ENCODE peak calls at places on chromosomes 3 and 15, in five cellular contexts. A is spleen; C is effector memory CD4-positive, alpha-beta T cell; H is aorta; N is esophagus squamous epithelium. U is an unnamed sample. For H3K4me1, the result is how much of the 10 kb centered on the place peaks cover.

GRCh38 chr15:96521386-96521785 is 190.9 kb downstream of the NR2F2 start:
- DNase-seq in A (no peak), C (no peak), H (no peak), N (no peak), U (no peak)

GRCh38 chr15:84023636-84024035 is 211.9 kb upstream of the GOLGA6L4 start:
- DNase-seq in A (no peak), C (no peak), H (no peak), N (no peak), U (no peak)

GRCh38 chr3:129023909-129024308 is 22.8 kb downstream of the EFCC1 start:
- DNase-seq in A (no peak), C (no peak), H (no peak), N (no peak), U (no peak)

GRCh38 chr3:42728056-42728455 is 25.5 kb upstream of the HHATL start:
- DNase-seq in A (peak), C (no peak), H (no peak), N (no peak), U (peak)

GRCh38 chr3:140007946-140008692 is 73.1 kb downstream of the CLSTN2 start:
- DNase-seq in A (no peak), C (no peak), H (no peak), N (no peak), U (no peak)

GRCh38 chr15:63065262-63066234 is 23.0 kb downstream of the TPM1 start:
- DNase-seq in A (no peak), C (no peak), H (no peak), N (no peak), U (no peak)

GRCh38 chr15:65900488-65900887 is 31.2 kb downstream of the RAB11A start:
- DNase-seq in A (no peak), C (no peak), H (no peak), N (no peak), U (no peak)

GRCh38 chr15:77126927-77127326 is 56.0 kb upstream of the TSPAN3 start:
- DNase-seq in A (no peak), C (no peak), H (no peak), N (no peak), U (no peak)

GRCh38 chr3:15360786-15361493 is 28.6 kb upstream of the SH3BP5 start:
- DNase-seq in A (no peak), C (no peak), H (no peak), N (no peak), U (no peak)

GRCh38 chr3:16884084-16884747 is 539 bp upstream of the PLCL2 start:
- DNase-seq in A (peak), C (peak), H (peak), N (no peak), U (peak)

GRCh38 chr3:94159062-94159726 is 96.3 kb downstream of the NSUN3 start:
- DNase-seq in A (no peak), C (no peak), H (no peak), N (no peak), U (no peak)

GRCh38 chr3:33642806-33643205 is 75.2 kb downstream of the CLASP2 start:
- DNase-seq in A (no peak), C (no peak), H (no peak), N (no peak), U (no peak)

GRCh38 chr3:121641127-121641526 is 19.6 kb downstream of the HCLS1 start:
- DNase-seq in A (no peak), C (no peak), H (no peak), N (no peak), U (no peak)

GRCh38 chr3:14265246-14265962 is 86.8 kb downstream of the LSM3 start:
- DNase-seq in A (peak), C (no peak), H (no peak), N (no peak), U (no peak)

GRCh38 chr3:157786216-157786615 is 283.0 kb upstream of the VEPH1 start:
- DNase-seq in A (no peak), C (no peak), H (no peak), N (no peak), U (no peak)

GRCh38 chr3:109640146-109640652 is 302.9 kb upstream of the DPPA4 start:
- DNase-seq in A (no peak), C (no peak), H (no peak), N (no peak), U (no peak)

GRCh38 chr3:128457918-128458317 is 8.8 kb downstream of the DNAJB8 start:
- DNase-seq in A (no peak), C (no peak), H (no peak), N (no peak), U (no peak)

GRCh38 chr3:106862067-106862466 is 515.2 kb upstream of the CCDC54 start:
- DNase-seq in A (no peak), C (no peak), H (no peak), N (no peak), U (no peak)

GRCh38 chr3:119245778-119246177 is 5.1 kb upstream of the B4GALT4 start:
- DNase-seq in A (no peak), C (no peak), H (peak), N (no peak), U (no peak)

DNA sequence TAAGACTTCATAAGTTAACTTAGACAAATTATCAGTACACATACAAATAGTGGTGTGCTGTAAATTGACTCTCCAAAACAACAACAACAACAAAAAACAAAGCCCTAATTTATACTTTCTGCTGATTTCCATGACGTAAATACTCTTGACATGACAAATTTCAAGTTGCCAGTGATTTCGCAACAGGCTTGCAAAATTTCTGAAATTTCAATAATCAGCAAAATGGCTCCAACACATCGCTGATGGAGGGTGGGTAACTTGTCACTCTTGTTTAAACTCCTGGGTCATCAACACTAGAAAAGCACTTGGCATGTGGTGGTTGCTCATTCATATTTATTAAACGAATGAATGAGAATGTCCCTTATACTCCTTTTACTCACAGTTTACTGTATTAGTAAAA is 205.2 kb upstream of the SATB1 start:
- DNase-seq in A (no peak), C (no peak), H (no peak), N (no peak), U (no peak)
- H3K4me1 ChIP-seq in A (under half), C (under half), H (under half), N (under half), U (under half)

GRCh38 chr3:177229791-177230190 is 32.5 kb upstream of the TBL1XR1 start:
- DNase-seq in A (no peak), C (no peak), H (no peak), N (no peak), U (no peak)
- H3K4me3 ChIP-seq in A (no peak), C (no peak), H (no peak), N (no peak), U (no peak)

DNA sequence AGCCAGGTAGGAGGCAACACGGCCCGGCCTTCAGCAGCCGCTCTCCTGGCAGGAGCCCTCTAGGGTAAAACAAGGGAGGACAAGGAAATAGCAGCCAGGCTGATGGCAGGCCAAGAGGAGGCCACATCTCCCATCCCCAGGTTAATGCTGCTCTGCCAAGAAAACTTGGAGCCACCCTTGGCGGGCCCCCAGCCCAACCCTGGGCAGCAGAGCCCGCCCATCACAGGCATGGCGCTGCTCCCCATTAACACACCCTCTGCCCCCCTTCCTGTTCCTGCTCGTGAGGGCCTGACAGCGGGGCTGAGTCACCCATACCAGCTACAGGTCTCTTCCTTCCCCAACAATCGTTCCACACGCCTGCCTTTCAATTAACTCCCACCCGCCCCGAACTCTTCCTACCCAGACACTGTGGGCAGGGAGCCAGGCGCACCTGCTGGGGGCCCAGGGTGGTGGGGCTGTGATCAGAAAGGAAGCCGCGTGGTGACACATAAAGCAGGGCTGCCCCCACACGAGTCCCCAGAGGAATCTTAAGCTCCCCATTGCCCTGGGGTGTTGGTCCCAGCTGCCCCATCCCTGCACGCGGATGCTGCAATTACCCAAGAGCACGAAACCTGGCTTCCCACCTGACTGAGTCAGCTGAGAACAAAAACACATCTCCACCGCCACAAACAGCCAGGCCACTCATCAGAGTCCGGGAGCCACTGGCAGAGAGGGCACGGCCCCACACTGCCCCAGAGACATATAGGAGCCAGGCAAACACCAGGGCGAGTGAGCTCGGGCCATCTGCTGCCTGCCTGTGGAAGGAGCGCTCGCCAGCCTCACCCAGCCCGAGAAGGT is at the start of gene C15orf62:
- DNase-seq in A (peak), C (no peak), H (peak), N (no peak), U (no peak)
- H3K4me1 ChIP-seq in A (under half), C (under half), H (under half), N (half or more), U (under half)

GRCh38 chr3:152192936-152193672 is 75.6 kb upstream of the MBNL1 start:
- DNase-seq in A (no peak), C (no peak), H (no peak), N (no peak), U (no peak)

GRCh38 chr3:152195206-152195605 is 73.5 kb upstream of the MBNL1 start:
- DNase-seq in A (no peak), C (no peak), H (no peak), N (no peak), U (no peak)

GRCh38 chr3:152196782-152197181 is 71.9 kb upstream of the MBNL1 start:
- DNase-seq in A (no peak), C (no peak), H (no peak), N (no peak), U (no peak)

GRCh38 chr3:152192050-152192449 is 76.7 kb upstream of the MBNL1 start:
- DNase-seq in A (no peak), C (no peak), H (no peak), N (no peak), U (no peak)

DNA sequence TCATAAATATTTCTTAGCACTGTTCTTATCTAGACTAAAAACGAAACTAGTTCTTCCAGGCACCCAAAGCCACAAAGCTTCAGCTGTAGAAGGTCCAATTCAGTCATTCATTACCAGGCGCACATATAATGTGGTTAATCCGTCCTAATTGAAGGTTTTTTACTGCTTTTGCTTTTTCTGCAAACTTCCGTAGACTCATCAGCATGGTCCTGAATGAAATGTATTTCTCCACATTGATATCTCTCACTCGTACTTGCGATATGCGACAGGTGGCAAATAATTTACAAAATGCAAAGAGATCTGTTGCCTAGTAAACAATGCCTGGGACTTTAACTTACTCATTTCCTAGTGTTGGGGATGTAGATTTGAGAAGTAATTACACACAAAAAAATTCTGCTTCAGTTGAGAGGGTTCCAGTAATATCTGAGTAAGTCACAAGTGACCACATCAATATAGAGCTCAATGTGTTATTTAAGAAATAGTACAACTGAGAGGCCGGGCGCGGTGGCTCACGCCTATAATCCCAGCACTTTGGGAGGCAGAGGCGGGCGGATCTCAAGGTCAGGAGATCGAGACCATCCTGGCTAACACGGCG is 75.0 kb upstream of the MBNL1 start:
- DNase-seq in A (peak), C (no peak), H (no peak), N (no peak), U (no peak)
- H3K4me3 ChIP-seq in A (peak), C (peak), H (no peak), N (no peak), U (peak)

GRCh38 chr15:40684381-40684780 is 10.6 kb upstream of the RAD51 start:
- DNase-seq in A (no peak), C (no peak), H (no peak), N (no peak), U (no peak)

GRCh38 chr15:40688932-40689799 is 5.8 kb upstream of the RAD51 start:
- DNase-seq in A (no peak), C (no peak), H (no peak), N (no peak), U (no peak)

GRCh38 chr15:40680151-40680550 is 14.8 kb upstream of the RAD51 start:
- DNase-seq in A (no peak), C (no peak), H (no peak), N (no peak), U (no peak)

GRCh38 chr15:40685376-40685775 is 9.6 kb upstream of the RAD51 start:
- DNase-seq in A (no peak), C (no peak), H (no peak), N (no peak), U (no peak)
- H3K4me1 ChIP-seq in A (under half), C (under half), H (under half), N (under half), U (under half)

DNA sequence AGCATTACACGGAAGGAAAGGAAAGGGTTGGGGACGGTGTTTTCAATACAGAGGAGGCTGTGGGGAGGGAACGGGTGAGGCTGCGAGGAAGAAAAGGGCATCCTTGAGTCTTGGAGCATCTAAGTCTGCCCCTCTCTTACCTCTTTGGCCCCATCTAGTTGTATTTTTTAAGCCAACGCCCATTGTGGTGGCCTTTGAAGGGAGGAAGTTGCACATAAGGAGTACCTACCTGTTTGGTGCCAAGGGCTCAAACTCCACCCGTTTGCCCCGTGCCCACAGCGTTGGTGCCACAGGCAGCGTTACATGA is 146.1 kb upstream of the UMPS start:
- DNase-seq in A (no peak), C (no peak), H (no peak), N (no peak), U (no peak)
- H3K4me3 ChIP-seq in A (peak), C (peak), H (peak), N (peak), U (peak)

U was measured in sigmoid colon.